ENCODE peak calls at places on chromosome 3, in four cellular contexts. One of them, this sample, is unnamed.

GRCh38 chr3:50352762-50353161 is 2.1 kb downstream of the CYB561D2 start:
- DNase-seq in Peyer's patch: no peak
- DNase-seq in AG09319: no peak
- DNase-seq in transverse colon: no peak
- DNase-seq in this sample: no peak

GRCh38 chr3:189974372-189974771 is 146.3 kb downstream of the P3H2 start:
- DNase-seq in AG09319: no peak
- DNase-seq in transverse colon: no peak
- DNase-seq in Peyer's patch: no peak
- DNase-seq in this sample: no peak

GRCh38 chr3:192130534-192131132 is 596.7 kb downstream of the FGF12 start:
- DNase-seq in transverse colon: peak
- DNase-seq in Peyer's patch: peak
- DNase-seq in AG09319: no peak
- DNase-seq in this sample: no peak

GRCh38 chr3:44065311-44065710 is 176.4 kb upstream of the TOPAZ1 start:
- DNase-seq in Peyer's patch: no peak
- DNase-seq in transverse colon: no peak
- DNase-seq in AG09319: no peak
- DNase-seq in this sample: no peak

GRCh38 chr3:132803889-132804288 is 81.7 kb upstream of the NPHP3 start:
- DNase-seq in Peyer's patch: no peak
- DNase-seq in AG09319: no peak
- DNase-seq in transverse colon: no peak
- DNase-seq in this sample: no peak

GRCh38 chr3:64267774-64268604 is 42.7 kb upstream of the PRICKLE2 start:
- DNase-seq in AG09319: no peak
- DNase-seq in Peyer's patch: peak
- DNase-seq in transverse colon: peak
- DNase-seq in this sample: no peak

GRCh38 chr3:94303897-94304296 is 241.0 kb downstream of the NSUN3 start:
- DNase-seq in Peyer's patch: no peak
- DNase-seq in AG09319: no peak
- DNase-seq in transverse colon: no peak
- DNase-seq in this sample: no peak

GRCh38 chr3:31117854-31118253 is 223.4 kb upstream of the GADL1 start:
- DNase-seq in Peyer's patch: no peak
- DNase-seq in AG09319: no peak
- DNase-seq in transverse colon: no peak
- DNase-seq in this sample: no peak

GRCh38 chr3:144585408-144585807 is 613.8 kb downstream of the DIPK2A start:
- DNase-seq in AG09319: no peak
- DNase-seq in transverse colon: no peak
- DNase-seq in Peyer's patch: no peak
- DNase-seq in this sample: no peak

GRCh38 chr3:192645437-192645836 is 81.9 kb downstream of the FGF12 start:
- DNase-seq in transverse colon: no peak
- DNase-seq in Peyer's patch: no peak
- DNase-seq in AG09319: no peak
- DNase-seq in this sample: no peak

GRCh38 chr3:42804831-42805821 is 836 bp upstream of the HIGD1A start:
- DNase-seq in AG09319: no peak
- DNase-seq in transverse colon: peak
- DNase-seq in Peyer's patch: peak
- DNase-seq in this sample: no peak

GRCh38 chr3:38548154-38548931 is 52.2 kb downstream of the EXOG start:
- DNase-seq in transverse colon: peak
- DNase-seq in AG09319: no peak
- DNase-seq in Peyer's patch: no peak
- DNase-seq in this sample: no peak

GRCh38 chr3:23077126-23077525 is 126.0 kb upstream of the UBE2E2 start:
- DNase-seq in AG09319: no peak
- DNase-seq in Peyer's patch: no peak
- DNase-seq in transverse colon: no peak
- DNase-seq in this sample: no peak

GRCh38 chr3:32140943-32141342 is 34.5 kb downstream of the GPD1L start:
- DNase-seq in Peyer's patch: no peak
- DNase-seq in AG09319: no peak
- DNase-seq in transverse colon: no peak
- DNase-seq in this sample: no peak

GRCh38 chr3:56769125-56769709 is 32.5 kb downstream of the ARHGEF3 start:
- DNase-seq in transverse colon: no peak
- DNase-seq in Peyer's patch: no peak
- DNase-seq in AG09319: no peak
- DNase-seq in this sample: no peak

GRCh38 chr3:56484096-56484495 is 15.8 kb upstream of the ERC2 start:
- DNase-seq in transverse colon: no peak
- DNase-seq in Peyer's patch: no peak
- DNase-seq in AG09319: no peak
- DNase-seq in this sample: no peak

GRCh38 chr3:30308131-30308530 is 298.3 kb upstream of the TGFBR2 start:
- DNase-seq in Peyer's patch: no peak
- DNase-seq in AG09319: no peak
- DNase-seq in transverse colon: no peak
- DNase-seq in this sample: no peak

GRCh38 chr3:54954019-54954418 is 26.2 kb upstream of the LRTM1 start:
- DNase-seq in transverse colon: no peak
- DNase-seq in Peyer's patch: no peak
- DNase-seq in AG09319: peak
- DNase-seq in this sample: no peak

GRCh38 chr3:72445827-72446405 is 402.3 kb downstream of the SHQ1 start:
- DNase-seq in transverse colon: no peak
- DNase-seq in AG09319: no peak
- DNase-seq in Peyer's patch: no peak
- DNase-seq in this sample: no peak

DNA sequence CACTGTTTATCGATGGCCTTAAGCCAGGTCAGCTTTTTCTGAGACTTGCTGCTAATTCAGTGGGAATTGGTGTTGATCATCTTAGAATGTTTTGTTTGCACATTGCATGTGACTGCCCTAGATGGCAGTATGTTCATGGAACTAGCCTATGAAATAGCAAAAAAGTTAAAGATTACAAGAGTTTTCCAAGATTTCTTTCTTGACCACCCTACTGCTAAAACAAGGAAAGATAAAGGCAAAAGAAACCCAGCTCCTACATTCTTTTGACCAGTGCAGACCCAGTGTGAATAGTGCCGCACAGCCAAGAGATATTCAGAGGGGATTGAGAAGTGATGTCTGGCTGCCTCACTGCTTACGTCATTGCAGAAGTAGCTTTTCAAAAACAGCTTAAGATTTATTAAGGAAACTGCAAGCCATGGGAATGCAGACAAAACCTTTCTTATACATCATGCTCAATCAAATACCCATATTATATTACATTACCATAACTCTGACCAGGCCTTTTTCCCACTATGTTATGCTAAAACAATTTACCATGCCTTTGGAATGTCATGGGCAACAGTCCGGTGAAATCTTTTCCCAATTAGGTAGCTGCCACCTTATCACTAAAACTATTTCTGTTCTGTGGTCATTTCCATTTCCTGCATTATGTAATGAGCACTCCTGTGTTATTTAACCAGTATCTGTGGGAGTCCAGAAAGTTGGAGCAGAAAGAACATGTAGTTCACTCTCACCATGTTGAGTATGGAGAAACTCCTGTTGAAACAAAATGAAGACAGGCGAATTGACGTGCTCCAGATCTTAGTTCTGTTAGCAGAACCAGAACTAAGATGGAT is 6.0 kb downstream of the PHLDB2 start:
- DNase-seq in transverse colon: no peak
- DNase-seq in Peyer's patch: no peak
- DNase-seq in AG09319: no peak
- DNase-seq in this sample: no peak
- TF ChIP-seq CTCF in transverse colon: no peak
- TF ChIP-seq CTCF in Peyer's patch: no peak
- TF ChIP-seq CTCF in AG09319: peak
- TF ChIP-seq CTCF in this sample: no peak

DNA sequence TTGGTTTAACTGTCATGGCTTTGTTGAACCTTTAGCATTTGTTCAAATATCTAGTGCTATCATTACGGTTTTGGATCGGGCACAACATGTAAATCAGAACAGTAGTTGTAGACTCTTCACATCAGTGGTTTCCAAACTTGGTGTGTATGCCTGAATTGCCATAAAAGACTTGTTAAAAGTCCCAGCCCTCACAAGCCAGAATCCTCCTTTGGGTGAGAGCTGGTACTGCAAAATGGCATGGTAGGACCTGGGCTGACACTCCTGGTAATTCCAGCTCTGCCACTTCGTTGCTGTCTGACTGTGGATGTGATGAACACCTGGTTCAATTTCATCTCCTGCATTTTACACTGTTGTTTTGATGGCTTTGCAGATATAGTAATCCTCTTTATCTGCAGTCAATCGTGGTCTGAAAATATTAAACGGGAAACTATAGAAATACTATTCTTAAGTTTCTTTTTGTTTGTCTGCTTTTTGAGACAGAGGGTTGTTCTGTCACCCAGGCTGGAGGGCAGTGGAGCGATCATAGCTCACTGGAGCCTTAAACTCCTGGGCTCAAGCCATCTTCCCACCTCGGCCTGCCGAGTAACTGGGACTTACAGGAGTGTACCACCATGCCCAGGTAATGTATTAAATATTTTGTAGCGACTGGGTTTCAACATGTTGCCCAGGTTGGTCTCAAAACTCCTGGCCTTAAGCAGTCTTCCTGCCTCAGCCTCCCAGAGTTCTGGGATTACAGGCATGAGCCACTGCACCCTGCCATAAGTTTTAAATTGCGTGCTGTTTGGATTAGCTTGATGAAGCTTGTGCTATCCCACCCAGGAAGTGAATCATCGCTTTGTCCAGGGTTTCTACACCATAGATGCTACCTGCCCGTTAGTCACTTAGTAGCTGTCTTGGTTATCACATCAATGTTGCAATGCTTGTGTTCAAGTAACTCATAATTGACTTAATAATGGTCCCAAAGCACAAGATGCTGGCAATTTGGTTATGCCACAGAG is 61.6 kb downstream of the RAB7A start:
- DNase-seq in Peyer's patch: peak
- DNase-seq in AG09319: no peak
- DNase-seq in transverse colon: peak
- DNase-seq in this sample: no peak
- TF ChIP-seq CTCF in Peyer's patch: peak
- TF ChIP-seq CTCF in AG09319: peak
- TF ChIP-seq CTCF in transverse colon: peak
- TF ChIP-seq CTCF in this sample: peak

DNA sequence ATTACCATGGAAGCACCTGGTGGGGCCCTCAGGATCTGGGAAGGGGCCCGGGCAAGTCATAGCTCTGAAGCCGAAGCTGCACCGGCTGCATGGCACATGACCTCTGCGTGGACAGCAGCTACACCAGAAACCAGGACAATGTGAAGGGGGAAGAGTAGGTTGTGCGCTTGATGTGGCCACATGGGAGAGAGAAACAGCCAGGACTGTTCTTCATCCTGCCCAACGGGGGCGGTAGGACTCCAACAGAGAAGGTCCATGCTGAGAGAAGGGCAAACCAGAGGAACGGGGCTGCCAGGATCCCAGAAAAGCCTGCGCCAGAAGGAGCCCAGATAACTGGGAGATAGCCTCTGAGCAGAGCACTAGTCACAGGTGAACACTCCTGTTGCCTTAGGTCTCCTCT is 54.9 kb upstream of the PRR20G start:
- DNase-seq in transverse colon: no peak
- DNase-seq in Peyer's patch: no peak
- DNase-seq in AG09319: no peak
- DNase-seq in this sample: no peak
- TF ChIP-seq CTCF in transverse colon: no peak
- TF ChIP-seq CTCF in Peyer's patch: no peak
- TF ChIP-seq CTCF in AG09319: no peak
- TF ChIP-seq CTCF in this sample: no peak

DNA sequence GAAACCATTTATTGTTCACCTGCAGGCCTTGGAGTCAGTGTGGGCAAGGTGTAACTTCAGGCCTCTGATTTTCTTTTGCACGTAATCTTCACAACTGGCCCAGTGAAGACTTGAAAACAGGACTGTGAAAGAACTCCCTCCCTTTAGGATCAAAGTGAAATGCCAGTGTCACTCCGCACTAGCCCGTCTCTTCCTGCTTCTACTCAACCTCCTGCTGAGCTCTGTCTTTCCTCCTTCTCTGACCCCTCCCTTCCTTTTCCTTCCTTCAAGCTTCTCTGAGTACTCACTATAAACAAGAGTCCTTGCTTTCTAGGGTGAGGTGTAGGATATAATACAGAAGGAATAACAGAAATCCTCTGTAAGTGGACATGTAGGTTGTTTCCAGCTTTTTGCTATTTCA is 28.5 kb downstream of the TMEM41A start:
- DNase-seq in AG09319: no peak
- DNase-seq in transverse colon: no peak
- DNase-seq in Peyer's patch: no peak
- DNase-seq in this sample: no peak
- TF ChIP-seq CTCF in AG09319: no peak
- TF ChIP-seq CTCF in transverse colon: no peak
- TF ChIP-seq CTCF in Peyer's patch: no peak
- TF ChIP-seq CTCF in this sample: no peak

DNA sequence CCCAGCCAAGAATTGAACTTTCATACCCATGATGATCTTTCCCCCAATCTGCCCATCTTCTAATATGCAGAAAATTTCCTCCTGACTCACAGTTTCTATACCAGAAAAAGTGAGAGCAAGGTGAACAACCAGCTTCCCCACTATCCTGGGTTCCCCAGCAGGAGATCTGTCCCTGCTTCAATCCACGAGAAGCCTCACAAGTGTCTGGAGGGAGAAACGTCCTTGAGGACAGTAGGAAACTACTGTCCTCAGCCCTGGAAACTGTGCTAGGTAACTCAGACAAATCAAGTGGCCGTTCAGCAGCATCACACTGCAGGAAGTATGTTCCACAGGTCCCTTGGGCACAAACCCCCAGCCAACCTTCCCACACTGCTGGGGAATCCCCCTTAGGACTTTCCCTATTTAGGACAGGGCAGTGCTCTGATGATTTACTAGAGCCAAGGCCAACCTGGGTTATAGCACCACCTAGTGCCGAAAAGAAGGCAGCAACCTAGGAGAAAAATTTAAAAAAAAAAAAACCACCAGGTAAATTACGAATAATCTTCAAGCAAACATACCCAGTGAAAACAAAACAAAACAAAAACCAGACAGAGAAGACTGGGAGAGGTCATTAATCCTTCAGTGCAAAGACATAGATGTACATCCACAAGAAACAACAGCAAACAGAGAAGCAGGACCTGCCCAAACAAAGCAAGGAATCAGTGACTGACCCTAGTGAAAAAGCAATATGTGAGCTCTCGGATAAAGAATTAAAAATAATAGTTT is 36.0 kb downstream of the MORC1 start:
- DNase-seq in Peyer's patch: peak
- DNase-seq in transverse colon: peak
- DNase-seq in AG09319: no peak
- DNase-seq in this sample: no peak
- TF ChIP-seq CTCF in Peyer's patch: peak
- TF ChIP-seq CTCF in transverse colon: peak
- TF ChIP-seq CTCF in AG09319: peak
- TF ChIP-seq CTCF in this sample: peak